ENCODE peak calls at places on chromosomes 16 and 17, in ten cellular contexts. P is stimulated activated naive B cell treated with anti-CD40 and anti-IgM and Interleukin-4, amounts not matched to agents 10 μg/mL and 1 μg/mL and 100 μg/mL, for 72 hours; D is type B pancreatic cell; K is fibroblast of lung; C is GM18507; Q is esophagus squamous epithelium; V is kidney glomerular epithelial cell; S is AG20443; E is HTR-8/SVneo; U is immature natural killer cell. H is an unnamed sample.

GRCh38 chr17:73192894-73193701 is at the start of gene COG1:
- DNase-seq in P (peak; percentile 52), D (peak; percentile 78), K (peak; percentile 88), C (peak; percentile 91), Q (peak; percentile 35), V (peak; percentile 65), S (peak; percentile 98), E (peak; percentile 94), U (peak; percentile 74), H (peak; percentile 88)

GRCh38 chr16:54007504-54007903 is 279.1 kb downstream of the IRX3 start:
- DNase-seq in P (no peak), D (no peak), K (no peak), C (no peak), Q (no peak), V (no peak), S (no peak), E (no peak), U (no peak), H (no peak)

GRCh38 chr17:63699638-63700527 is at the start of gene LIMD2:
- DNase-seq in P (peak; percentile 69), D (no peak), K (peak; percentile 37), C (peak; percentile 50), Q (no peak), V (no peak), S (peak; percentile 74), E (peak; percentile 75), U (peak; percentile 79), H (peak; percentile 83)

GRCh38 chr16:23408242-23409201 is 44.5 kb downstream of the COG7 start:
- DNase-seq in P (no peak), D (no peak), K (peak; percentile 74), C (no peak), Q (no peak), V (peak; percentile 8), S (peak; percentile 90), E (no peak), U (no peak), H (no peak)

GRCh38 chr17:82372591-82373452 is 1.3 kb downstream of the UTS2R start:
- DNase-seq in P (no peak), D (no peak), K (no peak), C (no peak), Q (no peak), V (no peak), S (no peak), E (no peak), U (no peak), H (peak; percentile 52)

GRCh38 chr17:20206591-20206990 is 197.4 kb downstream of the SPECC1 start:
- DNase-seq in P (no peak), D (no peak), K (peak; percentile 87), C (no peak), Q (no peak), V (peak; percentile 93), S (peak; percentile 34), E (peak; percentile 39), U (no peak), H (no peak)

GRCh38 chr17:56038136-56038535 is 115.1 kb upstream of the ANKFN1 start:
- DNase-seq in P (no peak), D (no peak), K (no peak), C (no peak), Q (no peak), V (no peak), S (no peak), E (no peak), U (no peak), H (peak; percentile 26)

GRCh38 chr17:67151717-67152116 is 93.3 kb downstream of the HELZ start:
- DNase-seq in P (no peak), D (no peak), K (peak; percentile 73), C (no peak), Q (no peak), V (peak; percentile 8), S (peak; percentile 25), E (peak; percentile 50), U (no peak), H (no peak)

GRCh38 chr17:2250140-2251095 is 53.2 kb downstream of the SMG6 start:
- DNase-seq in P (no peak), D (no peak), K (peak; percentile 84), C (no peak), Q (no peak), V (no peak), S (peak; percentile 48), E (no peak), U (peak; percentile 50), H (no peak)

GRCh38 chr17:68310141-68310540 is 18.8 kb downstream of the ARSG start:
- DNase-seq in P (no peak), D (no peak), K (peak; percentile 19), C (no peak), Q (no peak), V (no peak), S (no peak), E (no peak), U (peak; percentile 42), H (no peak)

GRCh38 chr16:86072328-86073102 is 173.6 kb downstream of the IRF8 start:
- DNase-seq in P (peak; percentile 18), D (no peak), K (peak; percentile 61), C (peak; percentile 50), Q (no peak), V (peak; percentile 55), S (peak; percentile 86), E (peak; percentile 69), U (no peak), H (peak; percentile 80)

H was measured in nephron progenitor cell.